ENCODE peak calls at places on chromosomes 3 and 15, in six cellular contexts. Z is HCT116, B is GM12878, Y is HepG2, T is SK-N-SH, V is K562. P is an unnamed sample.
A peak's percentile ranks its signal among the peaks of the same experiment; 100 is the strongest.

GRCh38 chr15:60091150-60091549 is 87.0 kb downstream of the FOXB1 start:
- DNase-seq in Z (no peak), B (no peak), Y (peak; percentile 51), T (no peak), V (no peak), P (no peak)

GRCh38 chr3:74599564-74599963 is 14.9 kb downstream of the CNTN3 start:
- DNase-seq in Z (no peak), B (no peak), Y (no peak), T (no peak), V (no peak), P (no peak)

GRCh38 chr3:13896473-13897154 is 16.7 kb upstream of the WNT7A start:
- DNase-seq in Z (peak; percentile 63), B (peak; percentile 16), Y (peak; percentile 70), T (peak; percentile 70), V (peak; percentile 72), P (no peak)

GRCh38 chr15:50182233-50183013 is 427 bp downstream of the SLC27A2 start:
- DNase-seq in Z (peak; percentile 8), B (no peak), Y (no peak), T (peak; percentile 85), V (peak; percentile 50), P (no peak)

GRCh38 chr3:20912406-20912805 is 726.4 kb upstream of the SGO1 start:
- DNase-seq in Z (no peak), B (no peak), Y (no peak), T (no peak), V (no peak), P (no peak)

GRCh38 chr15:100167884-100168375 is 173.8 kb downstream of the ADAMTS17 start:
- DNase-seq in Z (no peak), B (no peak), Y (no peak), T (no peak), V (no peak), P (no peak)

GRCh38 chr15:35713733-35714132 is 167.8 kb upstream of the DPH6 start:
- DNase-seq in Z (peak; percentile 6), B (no peak), Y (no peak), T (no peak), V (no peak), P (no peak)

GRCh38 chr3:13882876-13883275 is 3.0 kb upstream of the WNT7A start:
- DNase-seq in Z (no peak), B (no peak), Y (no peak), T (peak; percentile 0), V (no peak), P (no peak)

GRCh38 chr15:69424748-69425413 is 10.7 kb downstream of the KIF23 start:
- DNase-seq in Z (no peak), B (no peak), Y (no peak), T (no peak), V (no peak), P (no peak)

GRCh38 chr15:74406992-74407705 is 26.6 kb downstream of the SEMA7A start:
- DNase-seq in Z (no peak), B (no peak), Y (peak; percentile 22), T (no peak), V (no peak), P (no peak)

GRCh38 chr15:60496853-60497252 is 17.9 kb upstream of the ICE2 start:
- DNase-seq in Z (no peak), B (no peak), Y (no peak), T (no peak), V (no peak), P (no peak)

GRCh38 chr3:53493997-53494791 is at the start of gene CACNA1D:
- DNase-seq in Z (peak; percentile 23), B (no peak), Y (no peak), T (peak; percentile 89), V (no peak), P (no peak)

GRCh38 chr3:29751647-29752263 is 470.9 kb downstream of the RBMS3 start:
- DNase-seq in Z (no peak), B (no peak), Y (no peak), T (no peak), V (no peak), P (no peak)

GRCh38 chr3:68007621-68008226 is 353.3 kb upstream of the SUCLG2 start:
- DNase-seq in Z (no peak), B (no peak), Y (no peak), T (peak; percentile 21), V (no peak), P (no peak)

GRCh38 chr3:53416530-53416929 is 69.2 kb upstream of the DCP1A start:
- DNase-seq in Z (no peak), B (no peak), Y (no peak), T (no peak), V (no peak), P (no peak)

GRCh38 chr15:65812921-65813320 is 20.8 kb upstream of the DENND4A start:
- DNase-seq in Z (no peak), B (no peak), Y (no peak), T (no peak), V (no peak), P (no peak)

GRCh38 chr3:50983887-50984286 is 309.2 kb downstream of the DOCK3 start:
- DNase-seq in Z (no peak), B (no peak), Y (no peak), T (no peak), V (no peak), P (no peak)

GRCh38 chr3:50982540-50983325 is 308.0 kb downstream of the DOCK3 start:
- DNase-seq in Z (no peak), B (no peak), Y (no peak), T (no peak), V (no peak), P (no peak)

DNA sequence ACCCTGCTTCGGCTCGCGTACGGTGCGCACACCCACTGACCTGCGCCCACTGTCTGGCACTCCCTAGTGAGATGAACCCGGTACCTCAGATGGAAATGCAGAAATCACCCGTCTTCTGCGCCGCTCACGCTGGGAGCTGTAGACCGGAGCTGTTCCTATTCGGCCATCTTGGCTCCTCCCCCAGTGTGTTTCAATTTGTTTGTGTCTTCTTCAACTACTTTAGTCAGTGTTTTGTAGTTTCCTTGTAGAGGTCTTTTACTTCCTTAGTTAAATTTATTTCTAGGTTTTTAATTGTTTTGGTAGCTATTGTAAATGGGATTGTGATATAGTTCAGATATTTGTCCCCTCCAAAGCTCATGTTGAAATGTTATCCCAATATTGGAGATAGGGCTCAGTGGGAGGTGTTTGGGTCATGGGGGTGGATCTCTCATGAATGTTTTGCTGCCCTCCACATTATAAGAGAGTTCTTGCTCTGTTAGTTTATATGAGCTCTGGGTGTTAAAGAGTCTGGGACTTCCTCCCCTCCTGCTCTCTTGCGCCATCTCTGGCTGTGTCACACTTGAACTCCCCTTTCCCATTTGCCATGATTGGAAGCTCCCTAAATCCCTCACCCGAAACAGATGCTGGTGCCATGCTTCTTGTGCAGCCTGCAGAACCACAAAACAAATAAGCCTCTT is 304.4 kb downstream of the DOCK3 start:
- DNase-seq in Z (no peak), B (no peak), Y (no peak), T (no peak), V (peak; percentile 15), P (no peak)
- H3K27ac ChIP-seq in Z (no peak overlapping the region), B (no peak overlapping the region), Y (no peak overlapping the region), T (no peak overlapping the region), V (no peak overlapping the region), P (no peak overlapping the region)

GRCh38 chr15:31391687-31392671 is 65.3 kb downstream of the KLF13 start:
- DNase-seq in Z (no peak), B (no peak), Y (no peak), T (peak; percentile 90), V (peak; percentile 89), P (peak; percentile 4)
- TF ChIP-seq REST in Z (no peak), B (no peak), Y (no peak), T (no peak), V (no peak), P (no peak)

GRCh38 chr15:41936155-41936554 is 36.2 kb downstream of the EHD4 start:
- DNase-seq in Z (no peak), B (no peak), Y (no peak), T (no peak), V (no peak), P (no peak)

GRCh38 chr15:41934843-41935242 is 37.5 kb downstream of the EHD4 start:
- DNase-seq in Z (no peak), B (no peak), Y (no peak), T (no peak), V (no peak), P (no peak)

GRCh38 chr15:41935566-41936020 is 36.8 kb downstream of the EHD4 start:
- DNase-seq in Z (no peak), B (no peak), Y (no peak), T (no peak), V (no peak), P (no peak)

GRCh38 chr15:41937568-41937923 is 34.8 kb downstream of the EHD4 start:
- DNase-seq in Z (no peak), B (no peak), Y (no peak), T (no peak), V (no peak), P (no peak)

DNA sequence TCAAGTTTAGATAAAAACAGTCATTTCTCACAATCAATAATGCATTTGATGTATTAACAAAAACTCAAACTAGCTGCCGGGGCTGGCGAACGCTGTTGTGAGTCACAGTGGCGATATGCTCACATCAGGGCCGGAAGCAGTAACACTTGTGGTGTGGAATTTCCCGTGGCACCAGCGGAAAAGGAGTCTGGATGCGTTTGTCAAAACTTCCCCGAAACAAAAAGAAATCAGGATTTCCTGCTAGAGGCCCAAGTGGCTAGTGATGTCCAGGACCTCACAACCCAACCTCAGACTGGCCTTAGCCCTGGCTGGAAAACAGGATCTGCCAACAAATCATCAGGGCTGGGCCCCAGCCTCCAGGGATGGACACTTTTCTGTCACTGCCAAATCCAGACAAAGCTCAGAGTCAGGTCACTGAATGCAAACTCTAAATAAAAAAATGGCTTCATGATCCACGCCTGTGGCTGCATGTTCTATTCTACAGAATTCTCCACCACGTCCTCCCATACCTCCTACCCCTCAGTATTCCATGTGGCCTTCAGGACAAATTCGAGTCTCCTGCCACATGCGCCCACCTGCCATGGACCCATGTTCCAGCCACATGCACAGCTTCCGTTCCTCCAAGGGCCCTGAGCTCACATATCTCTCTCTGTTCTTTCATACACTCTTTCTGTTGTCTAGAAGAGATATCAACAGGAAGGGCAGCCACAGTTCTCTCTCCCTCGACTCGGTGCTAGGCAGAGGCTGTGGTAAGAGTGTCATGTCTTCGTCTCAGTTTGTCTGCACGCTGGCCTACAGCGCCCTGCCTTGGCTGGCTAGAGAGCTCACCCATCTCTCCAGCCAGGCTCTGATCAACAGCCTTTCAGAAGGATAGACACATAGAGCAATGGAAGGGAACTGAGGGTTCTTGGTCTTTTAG is 35.4 kb downstream of the EHD4 start:
- DNase-seq in Z (no peak), B (no peak), Y (no peak), T (no peak), V (no peak), P (no peak)
- TF ChIP-seq SIN3A in Z (no peak), B (no peak), Y (no peak), T (no peak), V (no peak), P (no peak)

DNA sequence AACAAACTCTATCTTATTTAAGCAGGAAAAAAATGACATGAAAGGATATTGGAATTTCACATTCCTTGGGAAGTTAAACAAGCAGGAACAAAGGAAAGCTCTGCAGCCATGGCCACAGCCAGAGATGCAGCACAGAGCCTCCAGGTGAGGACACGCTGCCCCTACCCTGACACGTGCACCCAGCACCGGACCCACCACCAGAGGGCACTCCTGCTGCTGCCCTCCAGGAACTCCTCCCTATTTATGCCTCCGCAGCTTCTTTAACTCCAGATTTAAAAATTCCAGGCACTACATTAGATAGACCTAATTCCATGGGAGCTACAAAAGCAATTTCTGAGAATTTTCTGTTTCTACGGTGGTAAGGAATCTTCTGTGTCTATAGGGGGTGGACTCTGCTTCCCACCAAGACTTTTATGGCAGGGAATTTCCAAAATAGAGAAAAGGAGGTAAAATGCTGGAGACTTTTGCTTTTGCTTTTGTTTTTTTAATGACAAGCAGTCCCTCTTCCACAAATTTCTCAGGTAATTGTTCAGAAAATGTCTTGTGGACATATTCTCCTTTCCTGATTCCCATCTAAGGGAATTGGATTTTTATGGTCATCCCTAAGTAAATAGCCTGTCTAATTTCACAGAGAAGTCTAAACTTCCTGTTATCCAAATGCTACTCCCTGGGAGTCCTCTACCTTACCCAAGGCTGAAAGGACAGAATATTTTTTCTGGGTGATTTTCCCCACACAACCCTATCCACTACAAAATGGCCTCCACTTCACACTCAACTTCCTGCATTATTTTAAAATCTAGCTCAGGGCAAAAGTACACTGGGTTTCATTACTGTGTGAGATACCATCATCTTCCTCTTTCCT is 77.3 kb upstream of the ABI3BP start:
- DNase-seq in Z (peak; percentile 57), B (peak; percentile 7), Y (peak; percentile 31), T (peak; percentile 17), V (peak; percentile 36), P (no peak)
- H3K27ac ChIP-seq in Z (no peak overlapping the region), B (no peak overlapping the region), Y (no peak overlapping the region), T (no peak overlapping the region), V (no peak overlapping the region), P (no peak overlapping the region)